ENCODE peak calls at places on chromosomes 1 and 21, in six cellular contexts. D, E, F, G, A and W are unnamed samples.

GRCh38 chr1:166974647-166975345 is 544 bp downstream of the ILDR2 start:
- DNase-seq in D (no peak), E (no peak), F (no peak), G (no peak), A (no peak), W (no peak)

GRCh38 chr1:219412772-219413171 is 200.1 kb downstream of the ZC3H11B start:
- DNase-seq in D (no peak), E (no peak), F (no peak), G (no peak), A (no peak), W (no peak)

GRCh38 chr1:65207317-65207716 is 59.3 kb downstream of the AK4 start:
- DNase-seq in D (no peak), E (no peak), F (no peak), G (no peak), A (no peak), W (no peak)

GRCh38 chr1:231062500-231063270 is 22.6 kb upstream of the FAM89A start:
- DNase-seq in D (no peak), E (no peak), F (no peak), G (no peak), A (no peak), W (no peak)

GRCh38 chr1:214864896-214865688 is 217.4 kb upstream of the KCNK2 start:
- DNase-seq in D (no peak), E (peak; percentile 33), F (no peak), G (no peak), A (no peak), W (peak; percentile 81)

GRCh38 chr21:41650526-41651145 is 116.2 kb downstream of the RIPK4 start:
- DNase-seq in D (no peak), E (no peak), F (no peak), G (no peak), A (no peak), W (no peak)

GRCh38 chr21:14632359-14632758 is 86.2 kb upstream of the SAMSN1 start:
- DNase-seq in D (no peak), E (no peak), F (no peak), G (no peak), A (no peak), W (no peak)

GRCh38 chr1:90706437-90707362 is 10.4 kb downstream of the BARHL2 start:
- DNase-seq in D (no peak), E (no peak), F (no peak), G (no peak), A (no peak), W (peak; percentile 22)

GRCh38 chr1:56434659-56435202 is 144.6 kb downstream of the PLPP3 start:
- DNase-seq in D (no peak), E (no peak), F (no peak), G (no peak), A (peak; percentile 36), W (no peak)

GRCh38 chr1:161838885-161839284 is 72.8 kb downstream of the ATF6 start:
- DNase-seq in D (no peak), E (no peak), F (no peak), G (no peak), A (no peak), W (no peak)

GRCh38 chr1:177937931-177938330 is 31.9 kb downstream of the SEC16B start:
- DNase-seq in D (no peak), E (peak; percentile 55), F (no peak), G (no peak), A (no peak), W (peak; percentile 67)

GRCh38 chr1:12113433-12114339 is 50.6 kb downstream of the TNFRSF8 start:
- DNase-seq in D (no peak), E (peak; percentile 38), F (no peak), G (no peak), A (no peak), W (no peak)

GRCh38 chr1:56525463-56526155 is 53.8 kb downstream of the PLPP3 start:
- DNase-seq in D (peak; percentile 17), E (no peak), F (no peak), G (no peak), A (no peak), W (peak; percentile 30)

GRCh38 chr1:67685558-67686271 is 714 bp downstream of the GADD45A start:
- DNase-seq in D (peak; percentile 50), E (no peak), F (peak; percentile 76), G (peak; percentile 24), A (peak; percentile 65), W (peak; percentile 53)

GRCh38 chr1:64701071-64701470 is 43.8 kb upstream of the RAVER2 start:
- DNase-seq in D (no peak), E (no peak), F (no peak), G (no peak), A (no peak), W (peak; percentile 42)

GRCh38 chr21:45533731-45534571 is 8.3 kb downstream of the SLC19A1 start:
- DNase-seq in D (peak; percentile 33), E (no peak), F (peak; percentile 50), G (no peak), A (no peak), W (no peak)

GRCh38 chr1:66349277-66349676 is 184.7 kb upstream of the SGIP1 start:
- DNase-seq in D (no peak), E (no peak), F (no peak), G (peak; percentile 12), A (no peak), W (no peak)

GRCh38 chr1:178931843-178932551 is 61.1 kb upstream of the ANGPTL1 start:
- DNase-seq in D (peak; percentile 81), E (no peak), F (peak; percentile 51), G (no peak), A (no peak), W (peak; percentile 27)

GRCh38 chr1:15411593-15412487 is 2.2 kb downstream of the EFHD2 start:
- DNase-seq in D (peak; percentile 56), E (no peak), F (peak; percentile 68), G (no peak), A (no peak), W (peak; percentile 32)

GRCh38 chr1:43994794-43995790 is 3.7 kb downstream of the CCDC24 start:
- DNase-seq in D (no peak), E (no peak), F (peak; percentile 59), G (no peak), A (peak; percentile 77), W (no peak)

GRCh38 chr1:54490361-54491248 is 57.4 kb upstream of the ACOT11 start:
- DNase-seq in D (peak; percentile 32), E (no peak), F (peak; percentile 56), G (no peak), A (peak; percentile 64), W (no peak)
- H3K4me3 ChIP-seq in D (peak overlapping the region; percentile 19), E (no peak overlapping the region), F (no peak overlapping the region), G (no peak overlapping the region), A (no peak overlapping the region), W (no peak overlapping the region)

DNA sequence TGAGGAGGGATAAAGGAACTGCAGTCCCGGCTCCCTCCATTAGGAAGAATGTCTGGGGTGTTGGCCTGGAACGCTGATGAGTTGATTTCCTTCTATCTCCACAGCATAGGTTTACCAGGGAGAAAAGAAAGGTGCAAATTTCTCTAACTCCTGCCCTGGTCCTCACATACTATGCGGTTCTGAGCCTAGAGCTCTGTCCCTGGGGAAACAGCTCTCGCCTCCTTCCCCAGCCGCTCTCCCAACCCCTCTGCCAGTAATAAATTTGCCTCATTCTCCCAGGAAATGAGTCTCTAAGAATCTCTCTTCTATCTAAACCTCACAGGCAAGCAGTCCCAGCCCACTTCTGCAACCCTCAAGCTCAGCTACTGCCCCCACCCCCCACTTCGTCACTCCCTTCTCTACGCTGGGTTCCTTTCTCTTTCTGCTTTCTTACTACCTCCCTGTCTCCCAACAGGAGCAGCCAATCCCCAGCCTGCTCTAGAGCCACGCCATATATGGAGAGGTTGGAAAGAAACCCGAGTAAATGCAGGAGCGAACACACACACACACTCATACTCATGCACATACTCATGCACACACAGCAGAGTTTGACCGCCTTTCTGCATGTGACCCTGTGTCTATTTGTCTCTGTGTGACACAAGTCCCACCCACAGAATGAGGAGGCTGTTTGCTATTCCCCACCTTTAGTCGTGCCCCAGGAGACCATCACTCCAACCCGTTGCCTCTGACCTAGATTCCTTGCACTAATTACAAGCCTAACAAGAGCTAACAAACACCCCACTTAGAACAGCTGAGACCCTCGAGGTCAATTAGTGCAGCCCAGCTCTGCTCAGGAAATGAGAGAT is 13.4 kb downstream of the PLEKHO1 start:
- DNase-seq in D (peak; percentile 83), E (peak; percentile 99), F (peak; percentile 65), G (peak; percentile 93), A (peak; percentile 84), W (peak; percentile 97)
- TF ChIP-seq CTCF in D (no peak), E (no peak), F (no peak), G (no peak), A (no peak), W (peak; percentile 44)

GRCh38 chr1:159921251-159921650 is 4.1 kb downstream of the TAGLN2 start:
- DNase-seq in D (no peak), E (no peak), F (peak; percentile 4), G (no peak), A (no peak), W (peak; percentile 26)
- H3K4me3 ChIP-seq in D (peak overlapping the region; percentile 91), E (no peak overlapping the region), F (no peak overlapping the region), G (no peak overlapping the region), A (peak overlapping the region; percentile 72), W (no peak overlapping the region)

DNA sequence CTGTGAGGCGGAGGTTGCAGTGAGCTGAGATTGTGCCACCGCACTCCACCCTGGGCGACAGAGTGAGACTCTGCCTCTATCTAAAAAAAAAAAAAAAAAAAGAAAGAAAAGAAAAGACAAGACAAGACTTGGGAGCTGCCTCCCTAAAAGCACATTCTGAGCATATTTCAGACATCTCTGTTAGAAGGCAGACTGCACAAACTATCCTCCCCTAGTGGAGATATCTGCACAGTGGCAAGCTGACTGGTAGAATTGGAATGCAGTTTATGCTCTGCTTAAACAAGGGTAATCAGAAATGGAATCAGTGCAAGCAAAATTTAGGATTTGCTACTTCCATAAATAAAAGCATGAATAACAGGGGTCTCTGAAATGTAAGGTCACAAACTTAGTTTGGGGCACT is 31.8 kb downstream of the GNG4 start:
- DNase-seq in D (no peak), E (peak; percentile 56), F (no peak), G (no peak), A (no peak), W (peak; percentile 49)
- TF ChIP-seq CTCF in D (no peak), E (peak; percentile 82), F (no peak), G (no peak), A (peak; percentile 4), W (peak; percentile 59)

DNA sequence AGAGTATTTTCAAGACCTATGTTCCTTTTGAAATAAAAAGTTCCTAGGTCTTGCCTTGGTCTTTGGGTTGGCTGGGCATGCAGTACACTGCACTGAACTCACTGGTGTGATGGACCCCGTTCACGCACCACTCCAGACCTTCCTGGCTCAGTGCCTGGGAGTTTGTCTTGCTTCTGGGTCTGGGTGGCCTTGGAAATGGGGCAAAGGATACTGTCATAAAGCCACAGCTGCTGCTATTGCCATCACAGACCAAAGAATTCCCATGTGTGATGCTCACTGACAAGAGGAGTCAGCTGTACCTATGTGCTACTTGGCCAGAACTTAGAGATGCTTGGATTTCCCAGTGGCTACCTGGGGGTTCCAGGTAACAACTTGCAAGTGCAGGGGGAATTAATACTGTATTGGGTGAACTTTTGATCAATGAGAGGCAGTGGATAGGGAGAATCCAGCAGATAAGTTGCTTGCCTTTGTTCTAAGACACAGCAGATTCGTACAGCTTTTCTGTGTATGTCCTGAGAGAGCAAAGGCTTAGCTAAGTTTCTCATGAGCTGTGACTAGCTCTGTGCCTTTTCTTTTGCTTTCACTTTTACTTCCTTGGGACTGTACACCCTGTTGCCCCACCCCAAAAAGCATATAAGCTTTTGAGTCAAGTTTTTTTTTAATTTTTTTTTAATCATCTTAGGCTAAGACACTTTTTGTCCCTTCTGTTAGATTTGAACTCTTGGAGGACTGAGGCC is 115.3 kb downstream of the RUNX1 start:
- DNase-seq in D (no peak), E (no peak), F (no peak), G (no peak), A (no peak), W (no peak)
- H3K4me3 ChIP-seq in D (no peak overlapping the region), E (no peak overlapping the region), F (no peak overlapping the region), G (no peak overlapping the region), A (no peak overlapping the region), W (no peak overlapping the region)

GRCh38 chr1:109790735-109791494 is 27.2 kb upstream of the EPS8L3 start:
- DNase-seq in D (peak; percentile 39), E (no peak), F (peak; percentile 68), G (no peak), A (peak; percentile 70), W (no peak)
- TF ChIP-seq CTCF in D (peak; percentile 60), E (peak; percentile 37), F (no peak), G (peak; percentile 17), A (peak; percentile 70), W (no peak)